ENCODE peak calls at places on chromosome 21, in four cellular contexts. O is DMS 273 treated with DMSO at 0.1 percent for 48 hours, M is AG04450, D is right lobe of liver. S is an unnamed sample.

GRCh38 chr21:44429894-44430293 is 25.4 kb upstream of the LRRC3 start:
- DNase-seq in D (no peak), M (no peak), O (no peak), S (no peak)

GRCh38 chr21:26522704-26523103 is 50.4 kb downstream of the CYYR1 start:
- DNase-seq in M (no peak), D (no peak), O (no peak), S (no peak)

GRCh38 chr21:45975017-45975595 is 6.5 kb upstream of the COL6A1 start:
- DNase-seq in D (no peak), M (no peak), O (no peak), S (peak)

GRCh38 chr21:14356771-14357170 is 26.2 kb downstream of the HSPA13 start:
- DNase-seq in O (no peak), D (no peak), M (no peak), S (no peak)

GRCh38 chr21:41976611-41977010 is 22.8 kb upstream of the C2CD2 start:
- DNase-seq in D (peak), M (no peak), O (no peak), S (no peak)

GRCh38 chr21:44477131-44477530 is 21.8 kb downstream of the LRRC3 start:
- DNase-seq in M (no peak), D (peak), O (no peak), S (no peak)

GRCh38 chr21:32515869-32516268 is 69.5 kb downstream of the TCP10L start:
- DNase-seq in O (no peak), M (no peak), D (no peak), S (no peak)

GRCh38 chr21:35868005-35868868 is 192.1 kb downstream of the SETD4 start:
- DNase-seq in D (no peak), M (no peak), O (no peak), S (no peak)

GRCh38 chr21:37257526-37257966 is 9.6 kb downstream of the VPS26C start:
- DNase-seq in M (no peak), O (no peak), D (peak), S (peak)

GRCh38 chr21:26070822-26071425 is 99.6 kb downstream of the APP start:
- DNase-seq in D (no peak), M (no peak), O (no peak), S (no peak)

GRCh38 chr21:34781508-34781907 is 112.7 kb downstream of the CLIC6 start:
- DNase-seq in D (no peak), M (no peak), O (no peak), S (no peak)

S was measured in effector memory CD8-positive, alpha-beta T cell.